ENCODE peak calls at places on chromosomes 16 and 17, in six cellular contexts. M is foreskin fibroblast, G is thyroid gland, B is IMR-90, Z is BJ, Q is HFF-Myc. W is an unnamed sample.

GRCh38 chr17:80997471-80998387 is 6.1 kb downstream of the CHMP6 start:
- DNase-seq in M (no peak), G (no peak), B (no peak), Z (no peak), Q (no peak), W (no peak)

GRCh38 chr16:10964039-10964890 is 19.9 kb downstream of the CLEC16A start:
- DNase-seq in M (peak; percentile 79), G (peak; percentile 81), B (peak; percentile 86), Z (no peak), Q (peak; percentile 59), W (no peak)

GRCh38 chr16:50151744-50152143 is 1.4 kb upstream of the TENT4B start:
- DNase-seq in M (no peak), G (no peak), B (no peak), Z (no peak), Q (no peak), W (no peak)

GRCh38 chr16:12639044-12639443 is 164.6 kb downstream of the CPPED1 start:
- DNase-seq in M (peak; percentile 85), G (no peak), B (peak; percentile 39), Z (peak; percentile 6), Q (peak; percentile 17), W (peak; percentile 18)

GRCh38 chr17:66755101-66755943 is 79.6 kb upstream of the CACNG5 start:
- DNase-seq in M (no peak), G (peak; percentile 82), B (no peak), Z (no peak), Q (no peak), W (no peak)

GRCh38 chr17:76097716-76098295 is 5.8 kb downstream of the EXOC7 start:
- DNase-seq in M (no peak), G (no peak), B (no peak), Z (no peak), Q (no peak), W (no peak)

GRCh38 chr16:13643412-13643811 is 276.5 kb upstream of the ERCC4 start:
- DNase-seq in M (no peak), G (no peak), B (no peak), Z (no peak), Q (no peak), W (no peak)

GRCh38 chr16:1778200-1779179 is 3.9 kb downstream of the SPSB3 start:
- DNase-seq in M (peak; percentile 63), G (no peak), B (no peak), Z (no peak), Q (no peak), W (no peak)

GRCh38 chr16:85898521-85899442 is at the start of gene IRF8:
- DNase-seq in M (peak; percentile 11), G (peak; percentile 74), B (no peak), Z (no peak), Q (no peak), W (no peak)

GRCh38 chr17:57622886-57623433 is 122.1 kb downstream of the CCDC182 start:
- DNase-seq in M (peak; percentile 64), G (no peak), B (peak; percentile 85), Z (peak; percentile 19), Q (no peak), W (peak; percentile 8)

GRCh38 chr17:7558544-7559306 is at the start of gene TNFSF13:
- DNase-seq in M (no peak), G (peak; percentile 53), B (no peak), Z (no peak), Q (no peak), W (no peak)

GRCh38 chr17:45812102-45812501 is 28.0 kb downstream of the CRHR1 start:
- DNase-seq in M (no peak), G (no peak), B (no peak), Z (no peak), Q (no peak), W (no peak)

GRCh38 chr17:81273698-81274470 is 21.2 kb downstream of the SLC38A10 start:
- DNase-seq in M (no peak), G (no peak), B (no peak), Z (no peak), Q (no peak), W (no peak)

GRCh38 chr17:67582632-67583230 is 135.0 kb upstream of the NOL11 start:
- DNase-seq in M (no peak), G (peak; percentile 73), B (peak; percentile 62), Z (no peak), Q (no peak), W (no peak)

GRCh38 chr16:27220991-27221390 is 17.7 kb downstream of the KDM8 start:
- DNase-seq in M (no peak), G (no peak), B (no peak), Z (no peak), Q (no peak), W (no peak)

GRCh38 chr17:70905796-70906195 is 736.5 kb downstream of the KCNJ2 start:
- DNase-seq in M (peak; percentile 96), G (peak; percentile 16), B (peak; percentile 100), Z (peak; percentile 74), Q (peak; percentile 15), W (peak; percentile 76)

GRCh38 chr17:47760409-47761140 is 27.5 kb downstream of the TBX21 start:
- DNase-seq in M (no peak), G (no peak), B (no peak), Z (no peak), Q (no peak), W (no peak)

GRCh38 chr16:5850632-5851175 is 753.1 kb upstream of the EEF2KMT start:
- DNase-seq in M (no peak), G (no peak), B (no peak), Z (no peak), Q (no peak), W (no peak)

GRCh38 chr16:51707666-51708065 is 556.6 kb upstream of the SALL1 start:
- DNase-seq in M (no peak), G (no peak), B (no peak), Z (no peak), Q (no peak), W (no peak)

GRCh38 chr16:76801357-76801756 is 389.6 kb upstream of the MON1B start:
- DNase-seq in M (no peak), G (no peak), B (no peak), Z (no peak), Q (no peak), W (no peak)

GRCh38 chr16:31451681-31452351 is 7.5 kb upstream of the ARMC5 start:
- DNase-seq in M (peak; percentile 70), G (peak; percentile 74), B (peak; percentile 80), Z (no peak), Q (no peak), W (no peak)

GRCh38 chr17:62008294-62008693 is 56.8 kb downstream of the MED13 start:
- DNase-seq in M (no peak), G (no peak), B (no peak), Z (no peak), Q (no peak), W (no peak)

GRCh38 chr17:77332981-77333685 is 192.4 kb downstream of the SEC14L1 start:
- DNase-seq in M (peak; percentile 90), G (peak; percentile 4), B (peak; percentile 92), Z (peak; percentile 89), Q (peak; percentile 96), W (peak; percentile 88)

GRCh38 chr17:80498242-80498919 is 22.0 kb upstream of the NPTX1 start:
- DNase-seq in M (no peak), G (no peak), B (peak; percentile 47), Z (no peak), Q (no peak), W (peak; percentile 8)

GRCh38 chr17:7747586-7747985 is 30.0 kb downstream of the DNAH2 start:
- DNase-seq in M (peak; percentile 15), G (no peak), B (peak; percentile 72), Z (peak; percentile 24), Q (peak; percentile 32), W (peak; percentile 28)

GRCh38 chr17:28961391-28961790 is 10.1 kb upstream of the PHF12 start:
- DNase-seq in M (no peak), G (no peak), B (no peak), Z (no peak), Q (no peak), W (no peak)

GRCh38 chr17:50358177-50358576 is 12.3 kb downstream of the XYLT2 start:
- DNase-seq in M (no peak), G (no peak), B (no peak), Z (no peak), Q (no peak), W (no peak)

GRCh38 chr16:11190585-11191565 is 65.1 kb downstream of the SOCS1 start:
- DNase-seq in M (peak; percentile 41), G (no peak), B (peak; percentile 62), Z (no peak), Q (no peak), W (no peak)

GRCh38 chr17:66492500-66493123 is 190.2 kb downstream of the PRKCA start:
- DNase-seq in M (peak; percentile 41), G (peak; percentile 64), B (no peak), Z (no peak), Q (no peak), W (no peak)

GRCh38 chr16:12959072-12959471 is 57.7 kb downstream of the SHISA9 start:
- DNase-seq in M (no peak), G (no peak), B (no peak), Z (no peak), Q (no peak), W (no peak)

GRCh38 chr17:46771601-46772012 is 46.9 kb downstream of the WNT3 start:
- DNase-seq in M (no peak), G (no peak), B (no peak), Z (no peak), Q (no peak), W (no peak)

DNA sequence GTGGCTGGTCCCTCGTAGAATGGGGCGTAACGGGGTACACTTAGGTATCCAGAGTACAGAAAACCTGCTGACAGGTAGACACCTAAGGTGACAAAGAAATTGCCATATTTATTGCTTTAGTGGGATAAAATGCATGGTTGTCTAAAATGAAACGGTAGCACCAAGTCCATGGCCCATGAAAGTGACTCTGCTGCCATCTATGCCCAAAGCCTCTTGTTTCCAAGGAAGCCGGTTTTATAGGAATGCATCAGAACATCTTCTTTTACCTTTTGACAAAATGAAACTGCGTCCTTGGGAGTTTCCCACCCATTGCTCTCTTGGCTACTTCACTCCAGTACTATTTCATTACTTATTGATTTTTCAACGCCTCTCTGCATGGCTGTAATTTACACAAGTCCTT is 151.3 kb upstream of the ZFHX3 start:
- DNase-seq in M (no peak), G (no peak), B (no peak), Z (no peak), Q (no peak), W (no peak)
- TF ChIP-seq CTCF in M (no peak), G (no peak), B (no peak), Z (no peak), Q (no peak), W (no peak)

GRCh38 chr16:29023279-29024278 is 38.7 kb downstream of the LAT start:
- DNase-seq in M (peak; percentile 19), G (no peak), B (peak; percentile 31), Z (no peak), Q (no peak), W (no peak)
- H3K4me3 ChIP-seq in M (no peak overlapping the region), G (no peak overlapping the region), B (no peak overlapping the region), Z (no peak overlapping the region), Q (no peak overlapping the region), W (no peak overlapping the region)

GRCh38 chr16:60815865-60816264 is 1220.4 kb downstream of the CDH8 start:
- DNase-seq in M (no peak), G (no peak), B (no peak), Z (no peak), Q (no peak), W (no peak)
- TF ChIP-seq CTCF in M (no peak), G (no peak), B (no peak), Z (no peak), Q (no peak), W (no peak)

DNA sequence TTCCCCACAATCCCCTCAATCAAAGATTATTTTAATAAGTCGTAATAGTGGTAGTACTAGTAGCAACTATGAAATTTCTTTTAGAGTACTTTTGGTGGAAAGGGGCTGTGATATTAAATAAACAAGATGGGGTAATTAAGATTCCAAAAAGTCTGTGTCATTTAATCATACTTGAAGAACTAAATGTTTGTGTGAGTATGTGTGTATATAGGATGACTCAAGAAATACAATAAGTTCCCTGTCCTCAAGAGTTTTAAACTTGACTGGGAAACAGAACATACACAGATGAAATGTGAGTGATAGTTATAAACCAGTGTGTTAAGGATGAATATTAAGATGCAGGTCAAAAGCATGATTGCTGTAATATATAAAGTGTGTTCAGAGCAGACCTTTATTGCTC is 2.3 kb downstream of the ALDH3A2 start:
- DNase-seq in M (no peak), G (no peak), B (peak; percentile 59), Z (no peak), Q (no peak), W (no peak)
- H3K4me3 ChIP-seq in M (peak overlapping the region; percentile 18), G (no peak overlapping the region), B (no peak overlapping the region), Z (no peak overlapping the region), Q (no peak overlapping the region), W (no peak overlapping the region)